ENCODE peak calls at places on chromosomes 4 and X, in seven cellular contexts. Y, C, M, A, Q, D and X are unnamed samples.

GRCh38 chr4:66034671-66035070 is 364.4 kb upstream of the EPHA5 start:
- DNase-seq in Y (no peak), D (no peak), Q (no peak), M (no peak), A (no peak), C (no peak), X (no peak)

GRCh38 chr4:20299515-20299914 is 47.8 kb downstream of the SLIT2 start:
- DNase-seq in Q (no peak), A (peak; percentile 15), M (peak; percentile 36), D (no peak), C (peak; percentile 32), Y (no peak), X (no peak)

GRCh38 chrX:133490955-133491354 is 75.7 kb upstream of the GPC4 start:
- DNase-seq in A (no peak), D (no peak), C (no peak), Q (no peak), M (no peak), Y (no peak), X (no peak)

GRCh38 chr4:77120888-77121508 is 36.0 kb upstream of the CCNG2 start:
- DNase-seq in Q (no peak), Y (no peak), A (no peak), D (no peak), C (no peak), M (no peak), X (no peak)

GRCh38 chrX:69024931-69025330 is 140.3 kb downstream of the PJA1 start:
- DNase-seq in Y (peak; percentile 72), C (peak; percentile 41), D (peak; percentile 84), M (peak; percentile 60), Q (peak; percentile 79), A (peak; percentile 60), X (peak; percentile 82)

GRCh38 chr4:8191136-8191747 is 7.8 kb upstream of the SH3TC1 start:
- DNase-seq in A (no peak), Q (peak; percentile 80), Y (peak; percentile 77), C (no peak), D (no peak), M (peak; percentile 77), X (no peak)

GRCh38 chr4:184170996-184171395 is 46.7 kb downstream of the ENPP6 start:
- DNase-seq in C (no peak), D (no peak), M (peak; percentile 72), A (no peak), Q (no peak), Y (no peak), X (no peak)

GRCh38 chr4:12179264-12179616 is 750.5 kb upstream of the HS3ST1 start:
- DNase-seq in M (no peak), Q (no peak), C (no peak), A (no peak), D (peak; percentile 36), Y (no peak), X (no peak)

GRCh38 chr4:6769138-6769983 is 13.2 kb upstream of the KIAA0232 start:
- DNase-seq in M (no peak), D (no peak), A (no peak), Q (no peak), C (no peak), Y (no peak), X (no peak)

GRCh38 chr4:40749717-40750460 is at the start of gene NSUN7:
- DNase-seq in C (peak; percentile 91), D (peak; percentile 59), Q (no peak), A (peak; percentile 74), Y (peak; percentile 18), M (peak; percentile 61), X (peak; percentile 89)

GRCh38 chr4:86670739-86671138 is 76.6 kb downstream of the PTPN13 start:
- DNase-seq in C (no peak), D (no peak), Y (no peak), Q (no peak), A (no peak), M (peak; percentile 80), X (no peak)

GRCh38 chrX:17706676-17707075 is 30.6 kb upstream of the SCML1 start:
- DNase-seq in M (peak; percentile 88), A (no peak), Q (no peak), D (no peak), Y (no peak), C (no peak), X (no peak)

GRCh38 chrX:63754860-63755579 is 30.0 kb downstream of the ARHGEF9 start:
- DNase-seq in Q (peak; percentile 91), D (peak; percentile 89), Y (peak; percentile 90), C (peak; percentile 76), M (peak; percentile 95), A (peak; percentile 90), X (peak; percentile 92)

GRCh38 chr4:140893939-140894338 is 137.8 kb upstream of the TBC1D9 start:
- DNase-seq in C (no peak), A (no peak), D (no peak), M (peak; percentile 67), Q (no peak), Y (no peak), X (no peak)

GRCh38 chrX:153494541-153495361 is at the start of gene BGN:
- DNase-seq in M (peak; percentile 78), A (peak; percentile 80), D (peak; percentile 62), C (peak; percentile 68), Y (peak; percentile 42), Q (peak; percentile 47), X (no peak)

GRCh38 chr4:74934822-74935326 is 2.0 kb downstream of the PARM1 start:
- DNase-seq in Q (no peak), D (peak; percentile 15), M (no peak), Y (no peak), A (no peak), C (no peak), X (no peak)

GRCh38 chr4:158670975-158671664 is 567 bp downstream of the C4orf46 start:
- DNase-seq in Y (peak; percentile 57), A (peak; percentile 91), D (peak; percentile 70), C (peak; percentile 77), Q (peak; percentile 42), M (peak; percentile 84), X (peak; percentile 75)

GRCh38 chrX:17192111-17192510 is 182.9 kb upstream of the NHS start:
- DNase-seq in D (no peak), C (no peak), Y (no peak), A (no peak), Q (no peak), M (peak; percentile 55), X (no peak)

GRCh38 chrX:117301086-117301485 is 815.5 kb downstream of the KLHL13 start:
- DNase-seq in D (no peak), A (no peak), C (no peak), M (no peak), Q (no peak), Y (no peak), X (no peak)

GRCh38 chrX:117305168-117305766 is 811.3 kb downstream of the KLHL13 start:
- DNase-seq in D (no peak), Y (no peak), M (no peak), A (no peak), Q (no peak), C (no peak), X (no peak)
- TF ChIP-seq CTCF in D (no peak), Y (no peak), M (no peak), A (no peak), Q (no peak), C (no peak), X (no peak)

GRCh38 chr4:113644398-113644797 is 117.1 kb downstream of the CAMK2D start:
- DNase-seq in Q (no peak), C (no peak), Y (no peak), M (no peak), A (no peak), D (no peak), X (no peak)
- H3K4me1 ChIP-seq in Q (no peaks in the 10 kb centered on the region), C (no peaks in the 10 kb centered on the region), Y (peaks cover 25% of the 10 kb centered on the region), M (peaks cover 7% of the 10 kb centered on the region), A (peaks cover 11% of the 10 kb centered on the region), D (peaks cover 12% of the 10 kb centered on the region), X (peaks cover 50% of the 10 kb centered on the region)

GRCh38 chrX:150165776-150166610 is 197.1 kb upstream of the MAMLD1 start:
- DNase-seq in D (no peak), Q (no peak), Y (no peak), M (peak; percentile 38), A (no peak), C (no peak), X (no peak)
- H3K4me3 ChIP-seq in D (no peak overlapping the region), Q (no peak overlapping the region), Y (no peak overlapping the region), M (no peak overlapping the region), A (no peak overlapping the region), C (no peak overlapping the region), X (no peak overlapping the region)

GRCh38 chr4:42404001-42404400 is 6.7 kb downstream of the SHISA3 start:
- DNase-seq in M (no peak), A (no peak), Q (no peak), C (no peak), Y (no peak), D (no peak), X (no peak)

GRCh38 chr4:42398448-42399355 is 1.4 kb downstream of the SHISA3 start:
- DNase-seq in Q (no peak), A (no peak), C (no peak), Y (peak; percentile 14), M (no peak), D (no peak), X (no peak)

GRCh38 chr4:42399393-42399792 is 2.1 kb downstream of the SHISA3 start:
- DNase-seq in Y (no peak), M (no peak), C (no peak), D (no peak), Q (no peak), A (no peak), X (no peak)

GRCh38 chr4:42397635-42398447 is 553 bp downstream of the SHISA3 start:
- DNase-seq in D (no peak), Y (peak; percentile 24), C (peak; percentile 81), M (peak; percentile 37), A (peak; percentile 74), Q (no peak), X (peak; percentile 42)

DNA sequence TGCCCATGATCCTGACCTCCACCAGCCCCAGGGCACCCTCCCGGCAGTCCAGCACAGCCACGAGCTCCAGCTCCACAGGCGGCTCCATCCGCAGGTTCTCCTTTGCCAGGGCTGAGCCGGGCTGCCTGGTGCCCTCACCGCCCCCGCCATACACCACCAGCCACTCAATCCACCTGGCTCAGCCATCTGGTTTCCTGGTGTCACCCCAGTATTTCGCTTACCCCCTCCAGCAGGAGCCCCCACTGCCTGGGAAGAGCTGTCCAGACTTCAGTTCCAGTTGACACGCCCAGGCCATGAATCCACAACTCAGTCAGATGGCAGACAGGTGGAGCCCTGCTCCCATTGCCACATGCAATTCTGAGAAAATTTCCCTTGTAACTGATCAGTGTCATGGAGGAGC is 3.9 kb downstream of the SHISA3 start:
- DNase-seq in A (peak; percentile 37), Q (no peak), C (no peak), D (no peak), M (no peak), Y (no peak), X (peak; percentile 16)
- TF ChIP-seq CTCF in A (peak; percentile 61), Q (no peak), C (peak; percentile 12), D (no peak), M (peak; percentile 6), Y (no peak), X (no peak)

DNA sequence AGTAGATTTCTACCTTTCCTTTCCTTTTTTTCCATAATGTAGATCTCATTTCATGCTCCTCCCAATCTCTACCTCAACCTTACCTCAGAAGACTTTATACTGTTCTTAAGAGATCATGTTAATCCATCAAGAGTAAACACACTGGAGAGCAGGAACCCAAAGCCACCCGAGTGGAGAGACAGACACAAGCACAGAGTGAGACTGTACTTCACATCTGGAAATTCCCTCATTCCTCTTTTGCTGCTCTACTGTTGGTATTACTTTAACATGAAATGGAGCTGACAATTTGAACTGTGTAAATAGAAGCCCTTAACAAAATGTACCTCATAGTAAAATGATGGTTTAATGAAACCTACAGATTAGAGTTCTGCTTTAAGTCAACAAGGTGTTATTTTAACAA is 105.7 kb upstream of the RASGEF1B start:
- DNase-seq in Y (no peak), M (no peak), A (no peak), C (no peak), Q (no peak), D (no peak), X (no peak)
- H3K4me1 ChIP-seq in Y (no peaks in the 10 kb centered on the region), M (no peaks in the 10 kb centered on the region), A (no peaks in the 10 kb centered on the region), C (no peaks in the 10 kb centered on the region), Q (no peaks in the 10 kb centered on the region), D (no peaks in the 10 kb centered on the region), X (peaks cover 9% of the 10 kb centered on the region)

GRCh38 chrX:118115948-118116307 is 682 bp downstream of the KLHL13 start:
- DNase-seq in C (no peak), Y (no peak), A (no peak), M (no peak), D (no peak), Q (no peak), X (no peak)
- H3K4me3 ChIP-seq in C (peak overlapping the region; percentile 73), Y (peak overlapping the region; percentile 76), A (peak overlapping the region; percentile 89), M (peak overlapping the region; percentile 69), D (peak overlapping the region; percentile 46), Q (peak overlapping the region; percentile 71), X (no peak overlapping the region)